ENCODE peak calls at places on chromosomes 7 and 10, in ten cellular contexts. Y, L, F, N, T, H, X, O, D and J are unnamed samples.

GRCh38 chr10:120514035-120514620 is 57.1 kb downstream of the PLPP4 start:
- DNase-seq in H (peak; percentile 25), F (peak; percentile 24), O (no peak), Y (no peak), D (no peak), L (no peak), X (no peak), N (peak; percentile 76), T (peak; percentile 35), J (peak; percentile 84)

GRCh38 chr7:36275735-36276284 is 113.9 kb upstream of the ANLN start:
- DNase-seq in D (no peak), F (no peak), N (no peak), L (no peak), X (no peak), T (no peak), Y (no peak), O (no peak), H (peak; percentile 7), J (no peak)

GRCh38 chr7:815284-816216 is 16.7 kb upstream of the SUN1 start:
- DNase-seq in D (no peak), X (peak; percentile 36), H (peak; percentile 48), O (peak; percentile 72), N (no peak), F (no peak), Y (peak; percentile 41), T (no peak), L (peak; percentile 10), J (no peak)

GRCh38 chr7:84633-85020 is 107.7 kb upstream of the FAM20C start:
- DNase-seq in Y (no peak), F (no peak), O (no peak), L (no peak), N (no peak), X (no peak), D (no peak), T (no peak), H (no peak), J (no peak)

GRCh38 chr7:78383096-78383495 is 584.5 kb downstream of the PHTF2 start:
- DNase-seq in X (no peak), H (no peak), Y (no peak), L (no peak), D (no peak), T (no peak), N (no peak), O (no peak), F (no peak), J (no peak)

GRCh38 chr7:45066409-45066808 is 22.4 kb downstream of the NACAD start:
- DNase-seq in F (no peak), O (no peak), X (no peak), H (no peak), Y (no peak), T (no peak), D (no peak), L (no peak), N (no peak), J (no peak)

GRCh38 chr10:78543749-78544446 is 510.2 kb downstream of the RPS24 start:
- DNase-seq in D (peak; percentile 97), O (peak; percentile 74), F (peak; percentile 62), N (no peak), L (no peak), T (no peak), H (peak; percentile 56), Y (no peak), X (peak; percentile 64), J (no peak)

GRCh38 chr7:1341361-1341675 is 108.6 kb downstream of the UNCX start:
- DNase-seq in N (no peak), X (no peak), L (no peak), F (no peak), O (no peak), H (no peak), D (no peak), T (no peak), Y (peak; percentile 35), J (no peak)

GRCh38 chr7:73308074-73308664 is 457 bp downstream of the NSUN5 start:
- DNase-seq in T (peak; percentile 14), F (no peak), L (no peak), H (no peak), O (no peak), Y (no peak), N (no peak), D (no peak), X (no peak), J (no peak)

GRCh38 chr7:157497744-157498541 is 161.1 kb downstream of the DNAJB6 start:
- DNase-seq in N (no peak), T (no peak), H (no peak), X (peak; percentile 12), Y (no peak), D (no peak), F (no peak), L (no peak), O (no peak), J (no peak)

GRCh38 chr7:157499121-157499834 is 162.5 kb downstream of the DNAJB6 start:
- DNase-seq in L (no peak), N (no peak), T (no peak), Y (no peak), X (no peak), H (no peak), D (no peak), F (no peak), O (no peak), J (no peak)

GRCh38 chr7:157499835-157500153 is 163.0 kb downstream of the DNAJB6 start:
- DNase-seq in X (no peak), T (no peak), H (no peak), D (no peak), L (no peak), F (no peak), O (no peak), Y (no peak), N (no peak), J (no peak)

GRCh38 chr7:157497367-157497743 is 160.6 kb downstream of the DNAJB6 start:
- DNase-seq in H (no peak), O (no peak), T (no peak), F (no peak), D (no peak), X (no peak), N (no peak), Y (no peak), L (no peak), J (no peak)

GRCh38 chr7:157498690-157499089 is 161.9 kb downstream of the DNAJB6 start:
- DNase-seq in D (no peak), Y (no peak), T (no peak), X (no peak), L (no peak), N (no peak), O (no peak), H (no peak), F (no peak), J (no peak)
- H3K9me3 ChIP-seq in D (no peaks in the 10 kb centered on the region), Y (no peaks in the 10 kb centered on the region), T (peaks cover 12% of the 10 kb centered on the region), X (no peaks in the 10 kb centered on the region), L (no peaks in the 10 kb centered on the region), N (no peaks in the 10 kb centered on the region), O (no peaks in the 10 kb centered on the region), H (no peaks in the 10 kb centered on the region), F (no peaks in the 10 kb centered on the region), J (no peaks in the 10 kb centered on the region)

DNA sequence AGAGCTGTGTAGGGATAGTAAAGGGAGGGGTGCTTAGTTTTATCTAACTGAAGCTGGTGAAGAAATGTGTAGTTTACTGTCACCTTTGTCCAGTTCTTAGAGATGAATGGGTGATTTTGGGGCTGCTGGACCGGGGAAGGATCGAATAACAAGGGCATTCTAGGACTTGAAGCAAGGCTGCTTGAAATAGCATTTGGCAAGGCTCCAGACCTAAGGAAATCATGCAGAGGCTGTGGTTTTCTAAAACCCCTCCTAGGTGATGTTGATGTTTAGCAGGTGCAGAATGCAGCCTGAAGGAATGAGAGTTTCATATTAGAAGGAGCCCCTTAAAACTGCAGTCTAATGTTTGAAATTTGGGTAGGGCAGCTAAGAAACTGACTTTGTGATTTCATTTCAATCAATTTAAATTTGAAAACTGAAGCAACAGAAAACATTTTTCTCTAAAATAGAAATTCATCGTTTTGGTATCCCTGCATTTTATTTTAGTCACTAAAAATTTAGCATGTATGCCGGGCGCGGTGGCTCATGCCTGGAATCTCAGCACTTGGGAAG is 68.5 kb downstream of the TET1 start:
- DNase-seq in L (no peak), N (peak; percentile 66), X (no peak), T (no peak), Y (no peak), D (peak; percentile 66), F (no peak), O (no peak), H (no peak), J (peak; percentile 69)
- H3K27ac ChIP-seq in L (no peak overlapping the region), N (peak overlapping the region; percentile 29), X (no peak overlapping the region), T (no peak overlapping the region), Y (no peak overlapping the region), D (no peak overlapping the region), F (no peak overlapping the region), O (no peak overlapping the region), H (no peak overlapping the region), J (no peak overlapping the region)

DNA sequence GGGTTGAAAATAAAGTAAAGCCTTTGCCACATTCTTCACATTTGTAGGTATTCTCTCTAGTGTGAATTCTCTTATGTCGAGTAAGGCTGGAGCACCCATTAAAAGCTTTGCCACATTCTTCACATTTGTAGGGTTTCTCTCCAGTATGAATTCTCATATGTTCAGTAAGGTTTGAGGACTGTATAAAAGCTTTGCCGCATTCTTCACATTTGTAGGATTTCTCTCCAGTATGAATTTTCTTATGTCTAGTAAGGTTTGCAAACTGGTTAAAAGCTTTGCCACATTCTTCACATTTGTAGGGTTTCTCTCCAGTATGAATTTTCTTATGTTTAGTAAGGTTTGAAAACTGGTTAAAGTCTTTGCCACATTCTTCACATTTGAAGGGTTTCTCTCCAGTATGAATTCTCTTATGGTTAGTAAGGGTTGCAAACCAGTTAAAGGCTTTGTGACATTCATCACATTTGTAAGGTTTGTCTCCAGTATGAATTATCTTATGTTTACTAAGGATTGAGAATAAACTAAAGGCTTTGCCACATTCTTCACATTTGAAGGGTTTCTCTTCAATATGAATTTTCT is 41.4 kb downstream of the ZNF680 start:
- DNase-seq in D (no peak), T (no peak), L (no peak), Y (no peak), H (no peak), X (no peak), N (no peak), F (no peak), O (no peak), J (no peak)
- H3K9me3 ChIP-seq in D (no peaks in the 10 kb centered on the region), T (peaks cover 44% of the 10 kb centered on the region), L (peaks cover 36% of the 10 kb centered on the region), Y (peaks cover 100% of the 10 kb centered on the region), H (peaks cover 11% of the 10 kb centered on the region), X (peaks cover 42% of the 10 kb centered on the region), N (peaks cover 79% of the 10 kb centered on the region), F (peaks cover 86% of the 10 kb centered on the region), O (no peaks in the 10 kb centered on the region), J (peaks cover 52% of the 10 kb centered on the region)

GRCh38 chr7:26187380-26188290 is 12.9 kb downstream of the HNRNPA2B1 start:
- DNase-seq in N (peak; percentile 48), L (no peak), F (no peak), H (no peak), D (no peak), Y (no peak), X (no peak), T (no peak), O (no peak), J (peak; percentile 58)

GRCh38 chr7:26189000-26189539 is 11.5 kb downstream of the HNRNPA2B1 start:
- DNase-seq in L (no peak), O (no peak), T (no peak), Y (no peak), X (no peak), H (no peak), F (no peak), D (no peak), N (no peak), J (no peak)

GRCh38 chr7:26188291-26188999 is 12.1 kb downstream of the HNRNPA2B1 start:
- DNase-seq in X (no peak), H (no peak), D (no peak), N (no peak), T (no peak), L (no peak), Y (no peak), F (no peak), O (no peak), J (no peak)

GRCh38 chr7:26183545-26184282 is 16.8 kb downstream of the HNRNPA2B1 start:
- DNase-seq in X (no peak), D (no peak), N (no peak), O (no peak), Y (no peak), H (no peak), T (no peak), L (no peak), F (no peak), J (no peak)

GRCh38 chr7:26186364-26187311 is 13.9 kb downstream of the HNRNPA2B1 start:
- DNase-seq in T (no peak), H (no peak), X (no peak), L (no peak), F (no peak), D (no peak), Y (no peak), O (no peak), N (no peak), J (peak; percentile 35)
- H3K27ac ChIP-seq in T (no peak overlapping the region), H (no peak overlapping the region), X (no peak overlapping the region), L (no peak overlapping the region), F (no peak overlapping the region), D (no peak overlapping the region), Y (no peak overlapping the region), O (no peak overlapping the region), N (no peak overlapping the region), J (no peak overlapping the region)